ENCODE peak calls at places on chromosomes 4 and X, in nine cellular contexts. One of them, this sample, is unnamed.

GRCh38 chrX:132737743-132738142 is 220.7 kb downstream of the HS6ST2 start:
- DNase-seq in pancreas: no peak
- DNase-seq in CD4-positive, alpha-beta T cell: peak; percentile 1
- DNase-seq in tibial nerve: no peak
- DNase-seq in suprapubic skin: no peak
- DNase-seq in lung: peak; percentile 29
- DNase-seq in aorta: no peak
- DNase-seq in MM.1S: peak; percentile 8
- DNase-seq in tibial artery: no peak
- DNase-seq in this sample: no peak

GRCh38 chrX:5646818-5647217 is 581.8 kb downstream of the NLGN4X start:
- DNase-seq in pancreas: no peak
- DNase-seq in CD4-positive, alpha-beta T cell: no peak
- DNase-seq in tibial nerve: no peak
- DNase-seq in suprapubic skin: no peak
- DNase-seq in lung: no peak
- DNase-seq in aorta: no peak
- DNase-seq in MM.1S: peak; percentile 84
- DNase-seq in tibial artery: no peak
- DNase-seq in this sample: no peak

GRCh38 chr4:85728471-85728870 is 253.5 kb downstream of the ARHGAP24 start:
- DNase-seq in pancreas: no peak
- DNase-seq in CD4-positive, alpha-beta T cell: no peak
- DNase-seq in tibial nerve: no peak
- DNase-seq in suprapubic skin: no peak
- DNase-seq in lung: no peak
- DNase-seq in aorta: no peak
- DNase-seq in MM.1S: no peak
- DNase-seq in tibial artery: no peak
- DNase-seq in this sample: no peak

GRCh38 chrX:22220941-22221340 is 51.8 kb upstream of the CBLL2 start:
- DNase-seq in pancreas: no peak
- DNase-seq in CD4-positive, alpha-beta T cell: no peak
- DNase-seq in tibial nerve: no peak
- DNase-seq in suprapubic skin: no peak
- DNase-seq in lung: no peak
- DNase-seq in aorta: no peak
- DNase-seq in MM.1S: no peak
- DNase-seq in tibial artery: no peak
- DNase-seq in this sample: no peak

GRCh38 chrX:153381684-153382532 is 19.2 kb downstream of the PNMA6E start:
- DNase-seq in pancreas: no peak
- DNase-seq in CD4-positive, alpha-beta T cell: no peak
- DNase-seq in tibial nerve: peak; percentile 4
- DNase-seq in suprapubic skin: no peak
- DNase-seq in lung: no peak
- DNase-seq in aorta: no peak
- DNase-seq in MM.1S: no peak
- DNase-seq in tibial artery: no peak
- DNase-seq in this sample: no peak

GRCh38 chrX:30190426-30190825 is 24.9 kb upstream of the MAGEB2 start:
- DNase-seq in pancreas: no peak
- DNase-seq in CD4-positive, alpha-beta T cell: no peak
- DNase-seq in tibial nerve: no peak
- DNase-seq in suprapubic skin: no peak
- DNase-seq in lung: no peak
- DNase-seq in aorta: no peak
- DNase-seq in MM.1S: no peak
- DNase-seq in tibial artery: no peak
- DNase-seq in this sample: no peak

GRCh38 chr4:55765070-55765469 is 54.5 kb upstream of the EXOC1L start:
- DNase-seq in pancreas: no peak
- DNase-seq in CD4-positive, alpha-beta T cell: no peak
- DNase-seq in tibial nerve: no peak
- DNase-seq in suprapubic skin: no peak
- DNase-seq in lung: no peak
- DNase-seq in aorta: no peak
- DNase-seq in MM.1S: no peak
- DNase-seq in tibial artery: no peak
- DNase-seq in this sample: no peak

GRCh38 chr4:61500883-61501282 is 300.8 kb downstream of the ADGRL3 start:
- DNase-seq in pancreas: no peak
- DNase-seq in CD4-positive, alpha-beta T cell: no peak
- DNase-seq in tibial nerve: no peak
- DNase-seq in suprapubic skin: no peak
- DNase-seq in lung: no peak
- DNase-seq in aorta: no peak
- DNase-seq in MM.1S: no peak
- DNase-seq in tibial artery: no peak
- DNase-seq in this sample: no peak

GRCh38 chrX:39653656-39654055 is 444.1 kb downstream of the BCOR start:
- DNase-seq in pancreas: no peak
- DNase-seq in CD4-positive, alpha-beta T cell: no peak
- DNase-seq in tibial nerve: no peak
- DNase-seq in suprapubic skin: no peak
- DNase-seq in lung: no peak
- DNase-seq in aorta: no peak
- DNase-seq in MM.1S: peak; percentile 8
- DNase-seq in tibial artery: no peak
- DNase-seq in this sample: peak; percentile 46

GRCh38 chr4:14180983-14181601 is 553.6 kb upstream of the BOD1L1 start:
- DNase-seq in pancreas: no peak
- DNase-seq in CD4-positive, alpha-beta T cell: no peak
- DNase-seq in tibial nerve: no peak
- DNase-seq in suprapubic skin: no peak
- DNase-seq in lung: no peak
- DNase-seq in aorta: no peak
- DNase-seq in MM.1S: no peak
- DNase-seq in tibial artery: no peak
- DNase-seq in this sample: no peak

GRCh38 chrX:99719140-99719539 is 690.9 kb downstream of the PCDH19 start:
- DNase-seq in pancreas: no peak
- DNase-seq in CD4-positive, alpha-beta T cell: no peak
- DNase-seq in tibial nerve: no peak
- DNase-seq in suprapubic skin: no peak
- DNase-seq in lung: no peak
- DNase-seq in aorta: no peak
- DNase-seq in MM.1S: no peak
- DNase-seq in tibial artery: no peak
- DNase-seq in this sample: no peak

GRCh38 chr4:184104419-184105101 is 113.1 kb downstream of the ENPP6 start:
- DNase-seq in pancreas: no peak
- DNase-seq in CD4-positive, alpha-beta T cell: no peak
- DNase-seq in tibial nerve: no peak
- DNase-seq in suprapubic skin: no peak
- DNase-seq in lung: peak; percentile 48
- DNase-seq in aorta: no peak
- DNase-seq in MM.1S: no peak
- DNase-seq in tibial artery: no peak
- DNase-seq in this sample: no peak
- H3K27ac ChIP-seq in pancreas: peak overlapping the region; percentile 35
- H3K27ac ChIP-seq in CD4-positive, alpha-beta T cell: no peak overlapping the region
- H3K27ac ChIP-seq in tibial nerve: no peak overlapping the region
- H3K27ac ChIP-seq in suprapubic skin: peak overlapping the region; percentile 19
- H3K27ac ChIP-seq in lung: no peak overlapping the region
- H3K27ac ChIP-seq in aorta: no peak overlapping the region
- H3K27ac ChIP-seq in MM.1S: no peak overlapping the region
- H3K27ac ChIP-seq in tibial artery: no peak overlapping the region
- H3K27ac ChIP-seq in this sample: no peak overlapping the region

GRCh38 chr4:140363051-140363450 is 10.4 kb upstream of the SCOC start:
- DNase-seq in pancreas: no peak
- DNase-seq in CD4-positive, alpha-beta T cell: no peak
- DNase-seq in tibial nerve: no peak
- DNase-seq in suprapubic skin: no peak
- DNase-seq in lung: no peak
- DNase-seq in aorta: no peak
- DNase-seq in MM.1S: no peak
- DNase-seq in tibial artery: no peak
- DNase-seq in this sample: no peak
- H3K27ac ChIP-seq in pancreas: no peak overlapping the region
- H3K27ac ChIP-seq in CD4-positive, alpha-beta T cell: no peak overlapping the region
- H3K27ac ChIP-seq in tibial nerve: no peak overlapping the region
- H3K27ac ChIP-seq in suprapubic skin: no peak overlapping the region
- H3K27ac ChIP-seq in lung: no peak overlapping the region
- H3K27ac ChIP-seq in aorta: no peak overlapping the region
- H3K27ac ChIP-seq in MM.1S: no peak overlapping the region
- H3K27ac ChIP-seq in tibial artery: no peak overlapping the region
- H3K27ac ChIP-seq in this sample: no peak overlapping the region

GRCh38 chrX:48576108-48576507 is 1.8 kb downstream of the RBM3 start:
- DNase-seq in pancreas: no peak
- DNase-seq in CD4-positive, alpha-beta T cell: no peak
- DNase-seq in tibial nerve: no peak
- DNase-seq in suprapubic skin: no peak
- DNase-seq in lung: no peak
- DNase-seq in aorta: no peak
- DNase-seq in MM.1S: no peak
- DNase-seq in tibial artery: no peak
- DNase-seq in this sample: no peak

GRCh38 chrX:48569958-48570357 is 4.3 kb upstream of the RBM3 start:
- DNase-seq in pancreas: no peak
- DNase-seq in CD4-positive, alpha-beta T cell: no peak
- DNase-seq in tibial nerve: no peak
- DNase-seq in suprapubic skin: no peak
- DNase-seq in lung: no peak
- DNase-seq in aorta: no peak
- DNase-seq in MM.1S: no peak
- DNase-seq in tibial artery: no peak
- DNase-seq in this sample: no peak

GRCh38 chrX:48574270-48575266 is at the start of gene RBM3:
- DNase-seq in pancreas: peak; percentile 90
- DNase-seq in CD4-positive, alpha-beta T cell: peak; percentile 86
- DNase-seq in tibial nerve: peak; percentile 86
- DNase-seq in suprapubic skin: peak; percentile 97
- DNase-seq in lung: peak; percentile 95
- DNase-seq in aorta: peak; percentile 96
- DNase-seq in MM.1S: peak; percentile 90
- DNase-seq in tibial artery: peak; percentile 96
- DNase-seq in this sample: peak; percentile 80

GRCh38 chrX:48575642-48576041 is 1.4 kb downstream of the RBM3 start:
- DNase-seq in pancreas: no peak
- DNase-seq in CD4-positive, alpha-beta T cell: no peak
- DNase-seq in tibial nerve: no peak
- DNase-seq in suprapubic skin: no peak
- DNase-seq in lung: no peak
- DNase-seq in aorta: no peak
- DNase-seq in MM.1S: no peak
- DNase-seq in tibial artery: no peak
- DNase-seq in this sample: no peak

GRCh38 chrX:48573690-48574269 is 504 bp upstream of the RBM3 start:
- DNase-seq in pancreas: peak; percentile 63
- DNase-seq in CD4-positive, alpha-beta T cell: no peak
- DNase-seq in tibial nerve: peak; percentile 15
- DNase-seq in suprapubic skin: peak; percentile 71
- DNase-seq in lung: peak; percentile 39
- DNase-seq in aorta: peak; percentile 66
- DNase-seq in MM.1S: no peak
- DNase-seq in tibial artery: peak; percentile 69
- DNase-seq in this sample: no peak
- H3K27ac ChIP-seq in pancreas: peak overlapping the region; percentile 97
- H3K27ac ChIP-seq in CD4-positive, alpha-beta T cell: peak overlapping the region; percentile 99
- H3K27ac ChIP-seq in tibial nerve: peak overlapping the region; percentile 94
- H3K27ac ChIP-seq in suprapubic skin: peak overlapping the region; percentile 99
- H3K27ac ChIP-seq in lung: peak overlapping the region; percentile 86
- H3K27ac ChIP-seq in aorta: no peak overlapping the region
- H3K27ac ChIP-seq in MM.1S: peak overlapping the region; percentile 95
- H3K27ac ChIP-seq in tibial artery: peak overlapping the region; percentile 99
- H3K27ac ChIP-seq in this sample: peak overlapping the region; percentile 87

GRCh38 chr4:185203380-185204237 is at the start of gene CFAP97:
- DNase-seq in pancreas: peak; percentile 91
- DNase-seq in CD4-positive, alpha-beta T cell: peak; percentile 59
- DNase-seq in tibial nerve: peak; percentile 80
- DNase-seq in suprapubic skin: peak; percentile 93
- DNase-seq in lung: peak; percentile 91
- DNase-seq in aorta: peak; percentile 95
- DNase-seq in MM.1S: peak; percentile 84
- DNase-seq in tibial artery: peak; percentile 96
- DNase-seq in this sample: peak; percentile 78
- H3K27ac ChIP-seq in pancreas: peak within 1 kb of the TSS; percentile 94
- H3K27ac ChIP-seq in CD4-positive, alpha-beta T cell: peak within 1 kb of the TSS; percentile 89
- H3K27ac ChIP-seq in tibial nerve: peak within 1 kb of the TSS; percentile 97
- H3K27ac ChIP-seq in suprapubic skin: peak within 1 kb of the TSS; percentile 97
- H3K27ac ChIP-seq in lung: peak within 1 kb of the TSS; percentile 96
- H3K27ac ChIP-seq in aorta: peak within 1 kb of the TSS; percentile 91
- H3K27ac ChIP-seq in MM.1S: peak within 1 kb of the TSS; percentile 70
- H3K27ac ChIP-seq in tibial artery: peak within 1 kb of the TSS; percentile 97
- H3K27ac ChIP-seq in this sample: peak within 1 kb of the TSS; percentile 92

DNA sequence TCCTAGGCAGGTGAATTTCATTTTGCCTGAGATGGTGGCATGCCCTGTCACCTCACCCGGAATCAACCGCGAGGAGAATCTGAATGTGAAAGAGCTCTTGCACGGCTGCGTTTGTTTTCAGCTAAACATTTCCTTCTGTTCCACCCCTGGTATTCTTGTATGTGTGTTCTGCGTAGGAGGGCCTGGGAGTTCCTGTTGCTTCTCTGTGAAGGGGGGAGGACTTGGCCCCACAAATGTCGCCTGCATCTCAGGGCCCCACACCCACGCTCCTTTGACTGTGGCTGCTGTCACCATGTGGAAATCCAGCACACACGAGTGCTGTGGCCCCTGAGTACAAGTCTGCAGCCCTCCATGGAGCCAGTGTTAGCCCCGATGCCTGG is 45.8 kb upstream of the CLCN4 start:
- DNase-seq in pancreas: no peak
- DNase-seq in CD4-positive, alpha-beta T cell: peak; percentile 24
- DNase-seq in tibial nerve: no peak
- DNase-seq in suprapubic skin: no peak
- DNase-seq in lung: no peak
- DNase-seq in aorta: no peak
- DNase-seq in MM.1S: peak; percentile 57
- DNase-seq in tibial artery: no peak
- DNase-seq in this sample: no peak
- H3K27ac ChIP-seq in pancreas: no peak overlapping the region
- H3K27ac ChIP-seq in CD4-positive, alpha-beta T cell: peak overlapping the region; percentile 77
- H3K27ac ChIP-seq in tibial nerve: no peak overlapping the region
- H3K27ac ChIP-seq in suprapubic skin: peak overlapping the region; percentile 45
- H3K27ac ChIP-seq in lung: no peak overlapping the region
- H3K27ac ChIP-seq in aorta: no peak overlapping the region
- H3K27ac ChIP-seq in MM.1S: peak overlapping the region; percentile 100
- H3K27ac ChIP-seq in tibial artery: peak overlapping the region; percentile 37
- H3K27ac ChIP-seq in this sample: peak overlapping the region; percentile 19

DNA sequence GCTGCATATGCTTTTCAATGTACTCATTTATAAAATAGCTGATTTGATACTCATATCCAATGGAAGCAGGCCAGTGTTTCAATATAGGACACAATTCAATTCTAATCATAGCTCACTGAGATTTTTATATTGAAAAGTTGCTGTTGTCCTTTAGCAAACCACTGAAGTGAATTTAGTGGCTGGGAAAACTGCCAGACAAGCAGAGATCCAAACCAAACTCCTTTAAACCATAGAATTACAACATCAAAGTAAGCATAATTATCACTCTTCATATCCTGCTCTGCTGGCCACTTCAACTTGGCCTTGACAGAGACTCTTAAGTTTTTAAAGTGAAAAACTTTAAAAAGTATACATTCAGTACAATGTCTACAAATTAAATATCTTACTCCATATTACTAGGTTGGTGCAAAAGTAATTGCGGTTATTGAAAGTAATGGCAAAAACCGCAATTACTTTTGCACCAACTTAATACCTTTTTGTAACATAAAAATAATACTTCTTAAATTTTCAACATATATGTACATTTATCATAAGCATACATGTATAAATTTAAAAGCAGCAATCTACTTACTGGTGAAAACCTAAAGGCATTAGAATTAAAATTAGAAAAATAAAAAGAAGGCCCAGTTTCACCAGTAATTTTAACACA is 433.0 kb downstream of the PCDH10 start:
- DNase-seq in pancreas: no peak
- DNase-seq in CD4-positive, alpha-beta T cell: no peak
- DNase-seq in tibial nerve: no peak
- DNase-seq in suprapubic skin: no peak
- DNase-seq in lung: no peak
- DNase-seq in aorta: no peak
- DNase-seq in MM.1S: no peak
- DNase-seq in tibial artery: no peak
- DNase-seq in this sample: no peak
- H3K27ac ChIP-seq in pancreas: no peak overlapping the region
- H3K27ac ChIP-seq in CD4-positive, alpha-beta T cell: no peak overlapping the region
- H3K27ac ChIP-seq in tibial nerve: no peak overlapping the region
- H3K27ac ChIP-seq in suprapubic skin: no peak overlapping the region
- H3K27ac ChIP-seq in lung: no peak overlapping the region
- H3K27ac ChIP-seq in aorta: no peak overlapping the region
- H3K27ac ChIP-seq in MM.1S: no peak overlapping the region
- H3K27ac ChIP-seq in tibial artery: no peak overlapping the region
- H3K27ac ChIP-seq in this sample: no peak overlapping the region

This sample was measured in caudate nucleus.